ENCODE peak calls at places on chromosomes 4 and X, in ten cellular contexts. X, Y, U, J, D, Z, L, E, W and B are unnamed samples.

GRCh38 chrX:55486736-55487135 is 2.9 kb downstream of the USP51 start:
- DNase-seq in L (peak), W (peak), D (peak), J (no peak), X (no peak), E (no peak), Y (no peak), Z (no peak), U (no peak), B (no peak)

GRCh38 chr4:43586813-43587212 is 694.3 kb downstream of the GRXCR1 start:
- DNase-seq in U (no peak), E (no peak), Z (no peak), J (no peak), X (no peak), L (no peak), D (no peak), W (no peak), Y (no peak), B (no peak)

GRCh38 chr4:48223633-48224295 is 45.9 kb downstream of the TEC start:
- DNase-seq in Z (no peak), U (no peak), L (peak), Y (no peak), D (no peak), X (no peak), E (no peak), W (peak), J (no peak), B (no peak)

GRCh38 chr4:52196606-52197130 is 145.6 kb downstream of the SPATA18 start:
- DNase-seq in Y (no peak), W (peak), X (no peak), D (no peak), E (no peak), L (no peak), U (no peak), Z (no peak), J (no peak), B (no peak)

GRCh38 chr4:153465583-153465921 is 608 bp upstream of the TMEM131L start:
- DNase-seq in W (peak), U (peak), E (no peak), Z (peak), J (peak), D (no peak), L (peak), X (no peak), Y (no peak), B (peak)

GRCh38 chr4:107216379-107216778 is 180.3 kb upstream of the DKK2 start:
- DNase-seq in J (no peak), X (no peak), E (no peak), D (no peak), W (no peak), Y (no peak), L (no peak), Z (no peak), U (no peak), B (no peak)

GRCh38 chrX:23745786-23746185 is 2.7 kb upstream of the ACOT9 start:
- DNase-seq in X (no peak), Z (no peak), L (no peak), D (no peak), Y (no peak), W (no peak), U (no peak), J (no peak), E (no peak), B (no peak)

GRCh38 chr4:159248383-159249178 is 145.7 kb downstream of the RAPGEF2 start:
- DNase-seq in D (no peak), Y (no peak), W (no peak), J (no peak), E (no peak), Z (no peak), U (no peak), L (no peak), X (peak), B (peak)

GRCh38 chrX:136219893-136220292 is 31.3 kb downstream of the MAP7D3 start:
- DNase-seq in U (no peak), X (no peak), Y (no peak), E (no peak), W (peak), J (no peak), L (peak), D (no peak), Z (no peak), B (no peak)

GRCh38 chr4:145289403-145290076 is 109.2 kb upstream of the OTUD4 start:
- DNase-seq in X (no peak), J (no peak), Y (no peak), L (no peak), E (no peak), U (no peak), D (no peak), Z (no peak), W (peak), B (no peak)

GRCh38 chrX:133655262-133655913 is 240.1 kb upstream of the GPC4 start:
- DNase-seq in U (no peak), D (no peak), Y (no peak), J (no peak), Z (no peak), W (peak), E (no peak), X (no peak), L (no peak), B (no peak)

GRCh38 chrX:44874481-44875184 is 1.6 kb downstream of the KDM6A start:
- DNase-seq in L (peak), X (no peak), Z (no peak), W (peak), U (no peak), E (no peak), D (no peak), J (no peak), Y (peak), B (no peak)

GRCh38 chr4:93730760-93731159 is 97.8 kb upstream of the ATOH1 start:
- DNase-seq in W (peak), D (no peak), L (no peak), U (no peak), Y (no peak), J (no peak), X (no peak), Z (no peak), E (no peak), B (no peak)